ENCODE peak calls at places on chromosomes 7 and 10, in four cellular contexts. I, B, Q and G are unnamed samples.

GRCh38 chr7:101567231-101567630 is 61.9 kb downstream of the MYL10 start:
- DNase-seq in Q (no peak), I (no peak), B (no peak), G (no peak)

GRCh38 chr7:271266-272107 is 18.5 kb upstream of the FOXL3 start:
- DNase-seq in Q (no peak), I (no peak), B (no peak), G (no peak)

GRCh38 chr10:31602541-31603244 is 283.7 kb downstream of the ZEB1 start:
- DNase-seq in B (peak; percentile 84), I (peak; percentile 92), Q (no peak), G (peak; percentile 69)

GRCh38 chr10:123398180-123398591 is 244.0 kb downstream of the BUB3 start:
- DNase-seq in B (no peak), I (no peak), Q (no peak), G (no peak)

GRCh38 chr7:107472116-107472515 is 2.3 kb downstream of the GPR22 start:
- DNase-seq in B (no peak), I (no peak), Q (no peak), G (no peak)

GRCh38 chr7:28654111-28654510 is 241.8 kb downstream of the CREB5 start:
- DNase-seq in I (no peak), Q (no peak), B (no peak), G (no peak)

GRCh38 chr7:74501298-74501697 is 47.6 kb downstream of the GTF2IRD1 start:
- DNase-seq in B (no peak), I (peak; percentile 69), Q (no peak), G (no peak)

GRCh38 chr7:32163141-32163806 is 93.1 kb upstream of the PDE1C start:
- DNase-seq in B (peak; percentile 80), I (peak; percentile 41), Q (peak; percentile 94), G (peak; percentile 20)

GRCh38 chr7:83579740-83580139 is 69.2 kb downstream of the SEMA3E start:
- DNase-seq in B (peak; percentile 60), I (no peak), Q (peak; percentile 63), G (no peak)

GRCh38 chr7:35253182-35253679 is 669 bp downstream of the TBX20 start:
- DNase-seq in B (no peak), Q (no peak), I (no peak), G (no peak)
- H3K4me3 ChIP-seq in B (peak overlapping the region; percentile 45), Q (no peak overlapping the region), I (peak overlapping the region; percentile 52), G (peak overlapping the region; percentile 83)

GRCh38 chr10:30028452-30029045 is 30.8 kb downstream of the JCAD start:
- DNase-seq in B (no peak), I (no peak), Q (no peak), G (peak; percentile 46)

GRCh38 chr10:30027057-30028005 is 32.1 kb downstream of the JCAD start:
- DNase-seq in Q (peak; percentile 4), I (peak; percentile 48), B (no peak), G (no peak)

GRCh38 chr10:30028006-30028441 is 31.4 kb downstream of the JCAD start:
- DNase-seq in Q (no peak), B (no peak), I (no peak), G (no peak)

GRCh38 chr10:30026080-30026479 is 33.3 kb downstream of the JCAD start:
- DNase-seq in Q (no peak), I (no peak), B (no peak), G (no peak)

DNA sequence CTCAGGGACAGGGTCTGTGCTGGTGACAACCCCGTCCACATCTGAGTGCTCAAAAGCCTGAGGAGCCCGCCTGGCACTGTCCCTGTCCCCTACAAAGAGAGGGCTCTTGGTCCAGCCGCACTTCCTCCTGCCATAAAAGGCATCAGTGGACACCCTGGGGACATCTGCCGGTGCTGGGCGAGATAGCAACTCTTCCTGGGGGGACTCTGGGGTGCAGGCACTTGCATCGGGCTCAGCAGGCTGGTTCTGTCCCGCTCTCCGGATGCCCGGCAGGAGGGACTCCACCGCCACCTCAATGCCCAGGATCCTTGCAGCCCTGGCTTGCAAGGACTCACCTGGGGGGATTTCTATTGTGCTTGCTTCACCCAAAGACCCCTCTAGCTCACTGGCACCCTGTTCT is 32.8 kb downstream of the JCAD start:
- DNase-seq in Q (no peak), I (no peak), B (no peak), G (no peak)
- H3K4me3 ChIP-seq in Q (no peak overlapping the region), I (no peak overlapping the region), B (no peak overlapping the region), G (no peak overlapping the region)

GRCh38 chr10:88994034-88994433 is 3.4 kb downstream of the FAS start:
- DNase-seq in B (peak; percentile 17), Q (no peak), I (no peak), G (no peak)
- H3K4me3 ChIP-seq in B (peak overlapping the region; percentile 83), Q (no peak overlapping the region), I (peak overlapping the region; percentile 92), G (peak overlapping the region; percentile 89)

GRCh38 chr7:97001221-97001620 is 4.1 kb upstream of the DLX6 start:
- DNase-seq in Q (no peak), I (no peak), B (no peak), G (no peak)
- H3K4me3 ChIP-seq in Q (no peak overlapping the region), I (no peak overlapping the region), B (no peak overlapping the region), G (no peak overlapping the region)

DNA sequence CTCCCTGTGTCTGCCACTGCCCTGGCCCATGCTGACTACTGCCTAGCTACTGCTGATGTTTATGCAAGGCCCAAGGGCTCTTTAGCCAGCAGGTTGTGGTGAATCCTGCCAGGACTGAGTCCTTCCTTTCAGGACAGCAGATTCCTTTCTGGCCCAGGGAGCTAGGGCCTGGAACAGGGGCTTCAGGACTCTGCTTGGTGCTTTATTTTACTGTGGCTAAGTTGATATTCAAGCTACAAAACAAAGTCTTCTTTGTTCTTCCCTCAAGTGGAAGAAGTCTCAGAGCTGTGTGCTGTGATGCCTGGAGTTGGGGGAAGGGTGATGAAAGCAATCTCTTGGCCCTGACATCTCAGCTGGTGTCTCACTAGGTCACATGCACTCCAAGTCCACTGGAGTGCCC is 66.2 kb upstream of the NME8 start:
- DNase-seq in B (no peak), Q (no peak), I (no peak), G (no peak)
- H3K4me3 ChIP-seq in B (no peak overlapping the region), Q (no peak overlapping the region), I (no peak overlapping the region), G (no peak overlapping the region)

DNA sequence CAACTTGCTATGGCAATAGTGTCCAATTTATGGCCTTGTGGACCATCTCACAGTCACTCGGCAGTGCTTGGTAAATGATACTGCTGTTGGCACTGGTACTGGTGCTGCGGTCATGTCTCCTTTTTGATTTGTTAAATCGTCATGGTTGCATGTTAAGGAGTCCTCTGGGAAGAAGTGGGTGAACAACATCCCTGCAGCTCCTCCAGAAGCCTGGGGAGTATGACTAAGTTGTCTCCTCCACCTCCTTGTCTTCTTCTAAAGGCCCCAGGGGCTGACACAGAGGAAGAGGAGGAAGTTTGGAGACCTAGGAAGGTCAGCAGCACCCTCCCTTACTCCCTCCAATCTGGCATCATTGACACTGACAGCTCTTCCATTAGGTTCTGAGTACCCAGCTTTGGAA is 8.5 kb downstream of the ITPRIP start:
- DNase-seq in I (peak; percentile 45), Q (peak; percentile 76), B (peak; percentile 77), G (peak; percentile 71)
- H3K4me3 ChIP-seq in I (peak overlapping the region; percentile 27), Q (peak overlapping the region; percentile 42), B (peak overlapping the region; percentile 3), G (no peak overlapping the region)

DNA sequence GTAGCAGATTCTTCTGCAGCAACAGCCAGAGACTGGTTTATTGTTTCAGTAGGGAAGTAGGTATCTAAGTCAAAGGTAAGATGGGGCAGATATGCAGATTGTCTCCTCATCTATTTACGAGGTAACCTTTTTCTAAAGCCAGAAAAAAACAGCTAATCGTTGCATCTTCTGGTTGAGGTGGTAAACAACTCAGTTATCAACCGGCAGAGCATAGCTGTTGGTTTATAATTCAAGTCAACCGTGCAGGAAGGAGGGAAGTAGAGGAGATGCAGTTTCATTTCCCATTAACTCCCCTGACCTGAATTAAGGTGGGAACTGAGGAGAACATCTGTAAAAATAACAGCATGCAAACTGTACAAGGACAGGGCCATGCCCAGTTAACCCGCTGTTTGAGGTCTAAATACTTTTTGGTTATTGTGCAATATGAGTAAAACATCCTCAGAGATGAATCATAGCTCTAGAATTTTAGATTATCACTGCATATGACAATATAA is 156.5 kb upstream of the ITGB1 start:
- DNase-seq in Q (peak; percentile 96), B (peak; percentile 62), I (no peak), G (peak; percentile 66)
- H3K4me3 ChIP-seq in Q (peak overlapping the region; percentile 34), B (no peak overlapping the region), I (no peak overlapping the region), G (no peak overlapping the region)

GRCh38 chr7:20328027-20328426 is 2.7 kb upstream of the ITGB8 start:
- DNase-seq in B (no peak), I (no peak), Q (no peak), G (no peak)
- H3K4me3 ChIP-seq in B (no peak overlapping the region), I (no peak overlapping the region), Q (no peak overlapping the region), G (no peak overlapping the region)